ENCODE peak calls at places on chromosomes 3 and 15, in ten cellular contexts. X is neuronal stem cell; D is brain microvascular endothelial cell; V is CD8-positive, alpha-beta memory T cell; G is tibial artery; C is fibroblast of mammary gland; E is HFF-Myc; Z is WERI-Rb-1; Y is stomach; R is heart right ventricle. Q is an unnamed sample.

GRCh38 chr3:197042539-197042938 is 12.9 kb upstream of the MELTF start:
- DNase-seq in G (no peak), X (no peak), Y (no peak), E (no peak), Z (no peak), R (no peak), V (no peak), C (no peak), D (no peak), Q (no peak)

GRCh38 chr15:25554640-25555039 is 115.8 kb upstream of the UBE3A start:
- DNase-seq in V (no peak), R (no peak), Y (no peak), Z (no peak), C (no peak), G (no peak), D (no peak), E (no peak), X (no peak), Q (no peak)

GRCh38 chr3:143751643-143752178 is 96.6 kb downstream of the SLC9A9 start:
- DNase-seq in G (no peak), X (no peak), Y (no peak), C (no peak), E (no peak), R (no peak), V (peak; percentile 7), D (no peak), Z (no peak), Q (no peak)

GRCh38 chr3:31265646-31266423 is 266.9 kb upstream of the STT3B start:
- DNase-seq in C (no peak), Y (no peak), X (no peak), D (peak; percentile 25), Z (no peak), R (no peak), V (no peak), E (no peak), G (no peak), Q (no peak)

GRCh38 chr15:66369773-66370651 is 13.5 kb upstream of the TIPIN start:
- DNase-seq in C (no peak), D (no peak), V (peak; percentile 33), E (no peak), Y (no peak), X (no peak), Z (no peak), R (no peak), G (no peak), Q (no peak)

GRCh38 chr3:30292192-30292893 is 314.1 kb upstream of the TGFBR2 start:
- DNase-seq in X (no peak), G (no peak), C (peak; percentile 73), R (no peak), Y (no peak), Z (no peak), D (peak; percentile 50), E (no peak), V (no peak), Q (no peak)

GRCh38 chr3:142129516-142130171 is 19.7 kb downstream of the TFDP2 start:
- DNase-seq in R (no peak), Z (no peak), C (no peak), V (no peak), D (no peak), E (no peak), Y (no peak), G (no peak), X (no peak), Q (no peak)

GRCh38 chr15:82952156-82953081 is at the start of gene HOMER2:
- DNase-seq in Y (peak; percentile 85), C (peak; percentile 5), V (no peak), X (peak; percentile 40), D (no peak), R (peak; percentile 34), Z (peak; percentile 52), E (no peak), G (no peak), Q (no peak)

GRCh38 chr3:12363397-12364195 is 74.7 kb downstream of the PPARG start:
- DNase-seq in X (no peak), D (peak; percentile 29), E (no peak), Z (no peak), Y (no peak), R (no peak), G (no peak), V (no peak), C (no peak), Q (no peak)

GRCh38 chr3:120642368-120642948 is 39.6 kb downstream of the HGD start:
- DNase-seq in X (no peak), E (peak; percentile 22), G (no peak), V (no peak), R (no peak), C (peak; percentile 75), Y (no peak), Z (no peak), D (peak; percentile 75), Q (no peak)

GRCh38 chr15:100596792-100597191 is 5.2 kb downstream of the LINS1 start:
- DNase-seq in C (peak; percentile 83), Y (peak; percentile 26), E (no peak), R (no peak), G (no peak), V (peak; percentile 86), X (no peak), Z (no peak), D (no peak), Q (no peak)

GRCh38 chr3:16834214-16834613 is 50.5 kb upstream of the PLCL2 start:
- DNase-seq in Y (no peak), Z (peak; percentile 23), C (no peak), D (no peak), G (no peak), X (no peak), V (no peak), R (no peak), E (no peak), Q (no peak)

DNA sequence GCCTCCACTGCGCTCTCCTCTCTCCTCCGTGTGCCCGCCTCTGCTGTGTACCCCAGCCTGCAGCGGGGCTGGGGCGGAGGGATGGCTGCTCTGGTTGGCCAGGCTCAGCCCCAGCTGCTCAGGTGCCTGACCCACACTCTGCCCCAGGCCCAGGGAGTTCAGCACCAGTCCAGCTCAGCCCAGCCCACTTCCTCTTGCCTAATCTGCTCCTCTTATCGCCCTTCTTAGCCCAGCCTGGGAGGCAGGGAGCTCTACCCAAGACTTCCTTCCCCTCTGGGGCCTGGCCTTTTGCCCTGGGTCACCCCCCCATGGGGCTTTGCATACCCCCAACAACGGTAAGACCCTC is 1.1 kb upstream of the PLCB2 start:
- DNase-seq in E (no peak), Y (no peak), D (no peak), R (no peak), G (no peak), Z (peak; percentile 70), X (no peak), C (no peak), V (no peak), Q (no peak)
- H3K4me3 ChIP-seq in E (no peak overlapping the region), Y (peak overlapping the region; percentile 39), D (no peak overlapping the region), R (no peak overlapping the region), G (peak overlapping the region; percentile 38), Z (no peak overlapping the region), X (no peak overlapping the region), C (no peak overlapping the region), V (peak overlapping the region; percentile 100), Q (no peak overlapping the region)

GRCh38 chr3:36991147-36991546 is 1.8 kb downstream of the EPM2AIP1 start:
- DNase-seq in Z (no peak), E (no peak), C (no peak), G (no peak), D (no peak), R (no peak), Y (no peak), X (no peak), V (no peak), Q (no peak)
- H3K4me3 ChIP-seq in Z (no peak overlapping the region), E (peak overlapping the region; percentile 85), C (peak overlapping the region; percentile 79), G (peak overlapping the region; percentile 79), D (peak overlapping the region; percentile 84), R (peak overlapping the region; percentile 55), Y (peak overlapping the region; percentile 63), X (peak overlapping the region; percentile 78), V (peak overlapping the region; percentile 92), Q (no peak overlapping the region)

DNA sequence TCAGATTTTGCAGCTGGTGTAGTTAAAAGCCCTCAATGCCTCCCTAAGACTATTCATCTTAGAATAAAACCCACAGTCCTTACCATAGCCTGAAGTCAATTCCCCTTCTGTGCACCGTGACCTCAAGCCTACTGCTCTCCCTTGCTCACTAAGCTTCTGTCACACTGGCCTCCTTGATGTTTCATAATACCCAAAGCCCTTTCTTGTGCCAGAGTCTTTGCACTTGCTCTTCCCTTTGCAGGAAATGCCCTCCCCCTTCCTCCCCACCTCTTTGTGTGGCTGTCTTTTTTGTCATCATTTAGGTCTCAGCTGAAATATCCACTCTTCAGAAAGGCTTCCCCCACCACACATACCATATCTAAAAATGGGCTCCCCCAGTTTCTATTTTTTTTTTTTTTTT is 4.2 kb upstream of the PLEKHO2 start:
- DNase-seq in G (peak; percentile 40), C (no peak), Z (no peak), V (peak; percentile 56), X (no peak), E (no peak), R (no peak), D (no peak), Y (no peak), Q (no peak)
- H3K4me3 ChIP-seq in G (no peak overlapping the region), C (no peak overlapping the region), Z (no peak overlapping the region), V (no peak overlapping the region), X (no peak overlapping the region), E (no peak overlapping the region), R (no peak overlapping the region), D (no peak overlapping the region), Y (no peak overlapping the region), Q (no peak overlapping the region)

GRCh38 chr3:42880183-42880582 is 4.5 kb upstream of the CYP8B1 start:
- DNase-seq in R (no peak), X (no peak), D (no peak), G (no peak), V (no peak), E (no peak), Z (no peak), C (no peak), Y (no peak), Q (no peak)
- H3K4me3 ChIP-seq in R (peak overlapping the region; percentile 82), X (no peak overlapping the region), D (peak overlapping the region; percentile 64), G (peak overlapping the region; percentile 66), V (peak overlapping the region; percentile 51), E (peak overlapping the region; percentile 43), Z (peak overlapping the region; percentile 68), C (peak overlapping the region; percentile 61), Y (peak overlapping the region; percentile 68), Q (peak overlapping the region; percentile 66)

DNA sequence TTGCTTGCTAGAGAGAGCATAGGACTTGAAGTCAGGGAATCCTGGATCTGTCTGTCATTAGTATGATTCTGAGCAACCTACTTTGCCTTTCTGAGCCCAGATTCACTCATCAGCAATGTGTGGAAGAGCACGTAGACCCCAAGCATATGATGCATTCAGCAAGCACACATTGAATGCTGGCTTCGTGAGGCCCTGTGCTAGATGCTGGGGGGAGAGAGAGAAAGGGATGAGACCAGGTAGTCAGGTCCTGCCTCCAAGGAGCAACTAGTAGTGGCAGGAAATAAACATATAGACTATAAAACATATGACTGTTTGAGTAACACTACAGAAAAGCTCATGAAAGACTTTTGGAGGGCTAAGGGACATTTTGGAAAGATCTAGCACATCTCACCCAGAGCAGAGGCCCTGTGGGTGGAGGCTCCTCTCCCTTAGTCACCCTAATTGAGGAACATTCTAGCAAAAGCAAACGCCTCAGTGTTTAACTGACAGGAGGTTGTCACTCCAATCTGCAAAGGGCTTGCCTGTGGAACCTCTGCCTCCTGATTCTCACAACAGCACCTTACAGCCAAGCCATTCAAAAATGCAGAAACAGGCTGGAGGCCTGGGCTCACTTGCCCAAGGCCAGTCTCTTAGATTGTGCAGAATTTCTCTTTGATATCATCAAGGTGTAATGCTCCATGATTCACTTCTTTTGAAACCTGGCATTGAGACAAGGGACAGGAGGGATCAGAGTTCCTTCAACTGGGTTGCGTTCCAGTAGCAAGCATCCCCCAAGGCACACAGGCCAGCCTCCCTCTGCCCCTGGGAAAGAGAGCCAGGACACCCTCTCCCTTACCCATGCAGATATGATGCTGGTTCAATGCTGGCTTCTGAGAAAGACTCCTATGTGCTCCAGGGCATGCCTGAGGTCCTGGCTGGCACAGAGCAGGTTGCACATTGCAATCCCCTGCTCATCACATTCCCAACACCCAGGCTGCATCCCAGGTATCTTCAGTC is 26.1 kb downstream of the STARD5 start:
- DNase-seq in Z (no peak), C (no peak), D (no peak), X (no peak), G (no peak), R (no peak), V (no peak), E (no peak), Y (no peak), Q (no peak)
- H3K4me3 ChIP-seq in Z (no peak overlapping the region), C (no peak overlapping the region), D (no peak overlapping the region), X (no peak overlapping the region), G (peak overlapping the region; percentile 26), R (no peak overlapping the region), V (peak overlapping the region; percentile 89), E (no peak overlapping the region), Y (peak overlapping the region; percentile 39), Q (no peak overlapping the region)

Q was measured in BJ.